ENCODE peak calls at places on chromosomes 1 and 21, in four cellular contexts. P, R, M and W are unnamed samples.

GRCh38 chr1:108830119-108831008 is 26.5 kb downstream of the AKNAD1 start:
- DNase-seq in P (peak; percentile 85), R (no peak), M (peak; percentile 76), W (no peak)

GRCh38 chr21:34933609-34934345 is 115.3 kb downstream of the RUNX1 start:
- DNase-seq in P (no peak), R (no peak), M (no peak), W (no peak)

GRCh38 chr1:230400007-230400344 is 26.2 kb downstream of the PGBD5 start:
- DNase-seq in P (no peak), R (no peak), M (no peak), W (no peak)

GRCh38 chr1:202968895-202969295 is 1.8 kb upstream of the CYB5R1 start:
- DNase-seq in P (peak; percentile 90), R (peak; percentile 33), M (peak; percentile 85), W (peak; percentile 49)

GRCh38 chr1:199151634-199152429 is 513.0 kb downstream of the PTPRC start:
- DNase-seq in P (no peak), R (no peak), M (no peak), W (no peak)

GRCh38 chr1:70745199-70745598 is 302.4 kb downstream of the PTGER3 start:
- DNase-seq in P (peak; percentile 29), R (no peak), M (no peak), W (no peak)

GRCh38 chr1:162564762-162565218 is 3.3 kb downstream of the UAP1 start:
- DNase-seq in P (peak; percentile 62), R (no peak), M (no peak), W (no peak)

GRCh38 chr21:45768741-45769049 is 125.2 kb downstream of the PCBP3 start:
- DNase-seq in P (no peak), R (no peak), M (no peak), W (no peak)

GRCh38 chr1:4175566-4176405 is 275.7 kb upstream of the C1orf174 start:
- DNase-seq in P (no peak), R (no peak), M (no peak), W (no peak)

GRCh38 chr1:59971464-59971911 is 44.9 kb upstream of the CYP2J2 start:
- DNase-seq in P (peak; percentile 76), R (no peak), M (peak; percentile 44), W (no peak)

GRCh38 chr1:217528271-217528670 is 102.6 kb downstream of the GPATCH2 start:
- DNase-seq in P (no peak), R (no peak), M (no peak), W (no peak)

GRCh38 chr1:232868793-232869491 is 63.7 kb downstream of the MAP10 start:
- DNase-seq in P (no peak), R (no peak), M (peak; percentile 7), W (no peak)

GRCh38 chr1:4733446-4734175 is 79.2 kb downstream of the AJAP1 start:
- DNase-seq in P (no peak), R (no peak), M (no peak), W (no peak)

GRCh38 chr1:118160825-118161224 is 24.2 kb downstream of the SPAG17 start:
- DNase-seq in P (no peak), R (no peak), M (no peak), W (no peak)

GRCh38 chr21:46617267-46618051 is 12.6 kb upstream of the S100B start:
- DNase-seq in P (no peak), R (no peak), M (no peak), W (no peak)

GRCh38 chr1:55803429-55803828 is 588.3 kb upstream of the USP24 start:
- DNase-seq in P (no peak), R (no peak), M (no peak), W (no peak)

GRCh38 chr1:70358921-70359564 is 4.5 kb upstream of the ANKRD13C start:
- DNase-seq in P (no peak), R (no peak), M (no peak), W (no peak)

GRCh38 chr1:116508984-116509980 is 61.5 kb downstream of the CD58 start:
- DNase-seq in P (peak; percentile 59), R (no peak), M (peak; percentile 19), W (no peak)

GRCh38 chr1:31954607-31955283 is 16.6 kb upstream of the PTP4A2 start:
- DNase-seq in P (peak; percentile 84), R (no peak), M (peak; percentile 78), W (peak; percentile 54)

GRCh38 chr1:203175237-203176181 is at the start of gene MYBPH:
- DNase-seq in P (no peak), R (no peak), M (no peak), W (no peak)

GRCh38 chr1:86499987-86500593 is 31.4 kb downstream of the CLCA1 start:
- DNase-seq in P (peak; percentile 23), R (no peak), M (no peak), W (no peak)

GRCh38 chr1:21927531-21928237 is 9.4 kb downstream of the HSPG2 start:
- DNase-seq in P (no peak), R (no peak), M (no peak), W (no peak)

GRCh38 chr1:1208713-1209433 is 2.5 kb upstream of the TNFRSF18 start:
- DNase-seq in P (peak; percentile 74), R (no peak), M (no peak), W (no peak)

GRCh38 chr1:22375601-22376000 is 76.0 kb upstream of the ZBTB40 start:
- DNase-seq in P (no peak), R (no peak), M (no peak), W (no peak)

GRCh38 chr1:113617438-113618141 is 141.7 kb downstream of the PHTF1 start:
- DNase-seq in P (no peak), R (no peak), M (no peak), W (no peak)

GRCh38 chr1:234969630-234970370 is 158.8 kb downstream of the TOMM20 start:
- DNase-seq in P (no peak), R (no peak), M (no peak), W (no peak)

GRCh38 chr1:6359568-6360496 is 33.7 kb downstream of the ACOT7 start:
- DNase-seq in P (peak; percentile 69), R (peak; percentile 50), M (no peak), W (peak; percentile 57)

GRCh38 chr1:46246548-46247432 is 773 bp upstream of the RAD54L start:
- DNase-seq in P (peak; percentile 78), R (no peak), M (peak; percentile 81), W (peak; percentile 87)

GRCh38 chr1:162463021-162463420 is 34.6 kb upstream of the UHMK1 start:
- DNase-seq in P (no peak), R (no peak), M (no peak), W (no peak)

GRCh38 chr1:31556481-31557006 is 19.8 kb upstream of the TINAGL1 start:
- DNase-seq in P (no peak), R (no peak), M (no peak), W (no peak)

GRCh38 chr1:90068611-90069280 is 73.8 kb downstream of the ZNF326 start:
- DNase-seq in P (no peak), R (no peak), M (no peak), W (no peak)

GRCh38 chr1:9843576-9843945 is 19.8 kb upstream of the CLSTN1 start:
- DNase-seq in P (no peak), R (no peak), M (no peak), W (no peak)

GRCh38 chr1:57279909-57280666 is 143.8 kb downstream of the DAB1 start:
- DNase-seq in P (no peak), R (no peak), M (no peak), W (no peak)

GRCh38 chr1:57278558-57278957 is 145.3 kb downstream of the DAB1 start:
- DNase-seq in P (no peak), R (no peak), M (no peak), W (no peak)

GRCh38 chr1:57277681-57278080 is 146.2 kb downstream of the DAB1 start:
- DNase-seq in P (no peak), R (no peak), M (no peak), W (no peak)

GRCh38 chr1:57276916-57277315 is 146.9 kb downstream of the DAB1 start:
- DNase-seq in P (no peak), R (no peak), M (no peak), W (no peak)

DNA sequence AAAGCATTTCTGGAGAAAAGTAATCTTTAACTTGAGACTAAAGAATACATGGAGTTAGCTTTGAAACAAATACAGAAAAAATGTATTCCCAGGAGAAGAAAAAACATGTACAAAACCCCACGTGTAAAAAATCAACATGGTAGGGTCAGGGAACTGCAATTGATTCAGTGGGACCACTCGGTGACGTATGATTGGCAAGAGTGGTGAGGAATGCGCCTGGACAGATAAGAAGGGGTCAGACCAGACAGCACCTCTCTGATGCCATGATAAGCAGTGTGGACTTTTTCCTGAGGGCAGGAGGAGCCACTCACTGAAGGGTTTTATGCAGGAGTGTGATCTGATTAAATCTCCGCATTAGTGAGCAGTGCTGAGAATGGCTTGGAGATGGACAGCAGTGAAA is 142.5 kb downstream of the DAB1 start:
- DNase-seq in P (no peak), R (no peak), M (no peak), W (no peak)
- TF ChIP-seq EP300 in P (no peak), R (no peak), M (no peak), W (no peak)

GRCh38 chr1:66270122-66270812 is 263.7 kb upstream of the SGIP1 start:
- DNase-seq in P (no peak), R (no peak), M (no peak), W (no peak)

GRCh38 chr1:66269222-66269621 is 264.7 kb upstream of the SGIP1 start:
- DNase-seq in P (no peak), R (no peak), M (no peak), W (no peak)

GRCh38 chr1:66271904-66272254 is 262.1 kb upstream of the SGIP1 start:
- DNase-seq in P (no peak), R (no peak), M (peak; percentile 25), W (no peak)

GRCh38 chr1:66273674-66274073 is 260.3 kb upstream of the SGIP1 start:
- DNase-seq in P (no peak), R (no peak), M (no peak), W (no peak)

GRCh38 chr1:66271216-66271903 is 262.6 kb upstream of the SGIP1 start:
- DNase-seq in P (peak; percentile 2), R (no peak), M (peak; percentile 78), W (peak; percentile 7)
- TF ChIP-seq HDAC2 in P (no peak), R (no peak), M (no peak), W (no peak)

GRCh38 chr1:67648582-67649326 is 36.2 kb upstream of the GADD45A start:
- DNase-seq in P (peak; percentile 32), R (no peak), M (no peak), W (no peak)

GRCh38 chr1:67647814-67648358 is 37.1 kb upstream of the GADD45A start:
- DNase-seq in P (no peak), R (no peak), M (no peak), W (no peak)

GRCh38 chr1:67647036-67647798 is 37.8 kb upstream of the GADD45A start:
- DNase-seq in P (no peak), R (no peak), M (no peak), W (no peak)

GRCh38 chr1:67645495-67646144 is 39.4 kb upstream of the GADD45A start:
- DNase-seq in P (peak; percentile 41), R (no peak), M (no peak), W (no peak)

GRCh38 chr1:67646145-67647035 is 38.6 kb upstream of the GADD45A start:
- DNase-seq in P (peak; percentile 81), R (no peak), M (no peak), W (no peak)
- TF ChIP-seq EP300 in P (peak; percentile 63), R (no peak), M (no peak), W (no peak)

GRCh38 chr1:53276153-53276901 is 38.0 kb upstream of the MAGOH start:
- DNase-seq in P (no peak), R (no peak), M (no peak), W (no peak)

GRCh38 chr1:53278294-53278693 is 40.0 kb upstream of the MAGOH start:
- DNase-seq in P (peak; percentile 62), R (no peak), M (peak; percentile 65), W (peak; percentile 89)

GRCh38 chr1:53275566-53275965 is 37.2 kb upstream of the MAGOH start:
- DNase-seq in P (no peak), R (no peak), M (no peak), W (no peak)

GRCh38 chr1:53276902-53277281 is 38.6 kb upstream of the MAGOH start:
- DNase-seq in P (no peak), R (no peak), M (no peak), W (no peak)

GRCh38 chr1:53277326-53277725 is 39.0 kb upstream of the MAGOH start:
- DNase-seq in P (no peak), R (no peak), M (no peak), W (no peak)
- TF ChIP-seq HDAC2 in P (no peak), R (no peak), M (no peak), W (no peak)